ENCODE peak calls at places on chromosomes 5 and 9, in four cellular contexts. One of them, this sample, is unnamed.

GRCh38 chr5:71839049-71839834 is 120.2 kb downstream of the CARTPT start:
- DNase-seq in AG08396: no peak
- DNase-seq in body of pancreas: no peak
- DNase-seq in hippocampal formation: no peak
- DNase-seq in this sample: no peak

GRCh38 chr9:73548201-73548600 is 396.5 kb downstream of the ANXA1 start:
- DNase-seq in AG08396: no peak
- DNase-seq in body of pancreas: no peak
- DNase-seq in hippocampal formation: peak
- DNase-seq in this sample: no peak

GRCh38 chr5:94028001-94028400 is 286.6 kb upstream of the POU5F2 start:
- DNase-seq in AG08396: no peak
- DNase-seq in body of pancreas: no peak
- DNase-seq in hippocampal formation: no peak
- DNase-seq in this sample: no peak

GRCh38 chr9:127973169-127974001 is 7.4 kb downstream of the EEIG1 start:
- DNase-seq in AG08396: no peak
- DNase-seq in body of pancreas: peak
- DNase-seq in hippocampal formation: no peak
- DNase-seq in this sample: no peak

GRCh38 chr9:89161221-89161620 is 17.4 kb downstream of the SHC3 start:
- DNase-seq in AG08396: no peak
- DNase-seq in body of pancreas: no peak
- DNase-seq in hippocampal formation: no peak
- DNase-seq in this sample: no peak

GRCh38 chr5:56467176-56467717 is 234.1 kb upstream of the ANKRD55 start:
- DNase-seq in AG08396: no peak
- DNase-seq in body of pancreas: no peak
- DNase-seq in hippocampal formation: no peak
- DNase-seq in this sample: no peak

GRCh38 chr9:109482391-109482916 is 15.7 kb downstream of the PTPN3 start:
- DNase-seq in AG08396: no peak
- DNase-seq in body of pancreas: no peak
- DNase-seq in hippocampal formation: no peak
- DNase-seq in this sample: no peak

GRCh38 chr9:137613259-137613658 is 5.5 kb upstream of the EHMT1 start:
- DNase-seq in AG08396: no peak
- DNase-seq in body of pancreas: no peak
- DNase-seq in hippocampal formation: no peak
- DNase-seq in this sample: no peak

GRCh38 chr5:172439785-172440480 is 14.4 kb downstream of the SH3PXD2B start:
- DNase-seq in AG08396: no peak
- DNase-seq in body of pancreas: no peak
- DNase-seq in hippocampal formation: no peak
- DNase-seq in this sample: peak

GRCh38 chr5:51214736-51215135 is 168.5 kb upstream of the ISL1 start:
- DNase-seq in AG08396: no peak
- DNase-seq in body of pancreas: no peak
- DNase-seq in hippocampal formation: no peak
- DNase-seq in this sample: no peak

GRCh38 chr5:72346396-72346795 is 26.2 kb downstream of the PTCD2 start:
- DNase-seq in AG08396: no peak
- DNase-seq in body of pancreas: peak
- DNase-seq in hippocampal formation: no peak
- DNase-seq in this sample: no peak

GRCh38 chr5:168128154-168128553 is 163.3 kb upstream of the WWC1 start:
- DNase-seq in AG08396: no peak
- DNase-seq in body of pancreas: no peak
- DNase-seq in hippocampal formation: no peak
- DNase-seq in this sample: no peak

This sample was measured in AG08395.